ENCODE peak calls at places on chromosomes 3 and 15, in four cellular contexts. G, A, V and S are unnamed samples.

GRCh38 chr3:16884084-16884747 is 539 bp upstream of the PLCL2 start:
- DNase-seq in A (peak; percentile 88), G (peak; percentile 59), V (peak; percentile 91), S (no peak)

GRCh38 chr3:5479229-5479799 is 291.8 kb downstream of the EDEM1 start:
- DNase-seq in G (no peak), A (no peak), V (no peak), S (peak; percentile 43)

GRCh38 chr3:49020335-49021212 is 1.3 kb upstream of the NDUFAF3 start:
- DNase-seq in G (no peak), V (peak; percentile 42), A (peak; percentile 52), S (peak; percentile 31)

GRCh38 chr3:196216681-196217211 is 412 bp downstream of the SLC51A start:
- DNase-seq in V (no peak), G (no peak), A (no peak), S (no peak)

GRCh38 chr15:39629906-39630305 is 49.0 kb downstream of the THBS1 start:
- DNase-seq in A (no peak), G (no peak), V (no peak), S (peak; percentile 40)

GRCh38 chr15:72866086-72866646 is 82.6 kb upstream of the ADPGK start:
- DNase-seq in V (no peak), G (no peak), A (no peak), S (peak; percentile 77)

GRCh38 chr3:184633185-184633584 is 71.6 kb downstream of the EPHB3 start:
- DNase-seq in V (no peak), A (no peak), G (no peak), S (no peak)

GRCh38 chr15:49370782-49371181 is 52.3 kb upstream of the FGF7 start:
- DNase-seq in V (no peak), A (no peak), G (peak; percentile 53), S (peak; percentile 30)

GRCh38 chr15:61997786-61998185 is 62.5 kb downstream of the VPS13C start:
- DNase-seq in A (no peak), V (no peak), G (peak; percentile 38), S (peak; percentile 20)

GRCh38 chr3:48919215-48920138 is 835 bp downstream of the ARIH2 start:
- DNase-seq in V (peak; percentile 8), A (peak; percentile 72), G (peak; percentile 65), S (peak; percentile 45)

GRCh38 chr3:187963003-187963676 is 190.8 kb upstream of the LPP start:
- DNase-seq in V (no peak), G (no peak), A (no peak), S (no peak)

GRCh38 chr15:93249599-93249998 is 160.6 kb upstream of the RGMA start:
- DNase-seq in A (no peak), V (no peak), G (no peak), S (no peak)

GRCh38 chr3:194536883-194537637 is 50.3 kb upstream of the ATP13A3 start:
- DNase-seq in V (no peak), G (no peak), A (no peak), S (peak; percentile 72)

GRCh38 chr3:32569540-32570425 is 875 bp downstream of the DYNC1LI1 start:
- DNase-seq in V (peak; percentile 67), A (peak; percentile 58), G (peak; percentile 36), S (peak; percentile 57)

GRCh38 chr3:66450389-66451022 is 50.3 kb downstream of the LRIG1 start:
- DNase-seq in V (no peak), G (peak; percentile 77), A (no peak), S (peak; percentile 69)

GRCh38 chr3:49013113-49013737 is 5.2 kb downstream of the DALRD3 start:
- DNase-seq in A (no peak), V (no peak), G (no peak), S (no peak)

GRCh38 chr15:84947947-84948830 is 33.5 kb upstream of the PDE8A start:
- DNase-seq in V (no peak), G (peak; percentile 99), A (no peak), S (peak; percentile 63)

GRCh38 chr3:142706308-142707127 is 17.3 kb upstream of the TRPC1 start:
- DNase-seq in A (no peak), G (no peak), V (no peak), S (no peak)

GRCh38 chr3:66722675-66723074 is 221.9 kb upstream of the LRIG1 start:
- DNase-seq in V (no peak), G (peak; percentile 86), A (no peak), S (no peak)

GRCh38 chr3:169241928-169242751 is 421.4 kb downstream of the MECOM start:
- DNase-seq in A (no peak), V (peak; percentile 39), G (peak; percentile 11), S (no peak)

GRCh38 chr15:74869726-74870407 is 3.3 kb downstream of the SCAMP2 start:
- DNase-seq in A (peak; percentile 56), G (peak; percentile 44), V (peak; percentile 53), S (no peak)

GRCh38 chr3:124565013-124565412 is 165.2 kb upstream of the UMPS start:
- DNase-seq in V (peak; percentile 77), A (peak; percentile 61), G (peak; percentile 76), S (peak; percentile 86)

GRCh38 chr3:111859061-111859973 is at the start of gene PHLDB2:
- DNase-seq in G (peak; percentile 81), A (peak; percentile 80), V (peak; percentile 92), S (peak; percentile 98)

DNA sequence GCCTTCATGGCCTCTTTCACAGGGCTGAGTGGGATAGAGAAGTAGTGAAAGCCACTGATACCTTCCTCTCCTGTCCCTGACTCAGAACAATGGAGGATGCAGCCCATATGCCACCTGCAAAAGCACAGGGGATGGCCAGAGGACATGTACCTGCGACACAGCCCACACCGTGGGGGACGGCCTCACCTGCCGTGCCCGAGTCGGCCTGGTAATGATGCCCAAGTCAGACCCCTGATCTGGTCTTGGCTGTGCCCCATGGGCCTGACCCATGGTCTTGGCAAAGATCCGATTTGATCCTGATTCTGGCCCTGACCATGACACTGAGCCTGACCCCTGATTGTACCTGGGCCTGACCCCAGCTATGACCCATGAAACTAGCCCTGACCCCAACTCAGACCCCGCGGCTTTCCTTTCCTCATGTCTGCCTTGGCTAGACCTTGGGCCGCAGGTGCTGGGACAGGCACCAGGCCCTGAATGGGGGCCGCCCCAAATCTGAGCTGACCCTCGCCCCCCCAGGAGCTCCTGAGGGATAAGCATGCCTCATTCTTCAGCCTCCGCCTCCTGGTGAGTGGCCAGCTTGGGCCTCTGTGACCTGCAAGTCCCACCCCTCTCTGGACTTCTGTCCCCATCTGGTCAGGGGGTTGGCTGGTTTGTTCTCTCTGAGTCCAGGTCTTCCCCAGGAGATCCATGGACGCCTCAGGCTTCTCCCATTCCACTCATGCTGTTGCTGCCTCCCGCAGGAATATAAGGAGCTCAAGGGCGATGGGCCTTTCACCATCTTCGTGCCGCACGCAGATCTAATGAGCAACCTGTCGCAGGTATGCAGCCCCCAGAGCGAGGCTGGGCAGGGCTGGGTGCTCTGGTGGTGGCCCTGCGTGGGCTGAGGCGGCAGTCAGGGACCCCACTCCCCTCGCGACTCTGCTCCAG is 15.6 kb downstream of the NT5DC2 start:
- DNase-seq in G (no peak), V (no peak), A (no peak), S (no peak)
- TF ChIP-seq CTCF in G (no peak), V (no peak), A (no peak), S (no peak)

GRCh38 chr3:10992946-10993728 is 589 bp downstream of the SLC6A1 start:
- DNase-seq in G (no peak), A (no peak), V (peak; percentile 14), S (no peak)

GRCh38 chr3:10993729-10994065 is 1.1 kb downstream of the SLC6A1 start:
- DNase-seq in G (no peak), A (no peak), V (no peak), S (no peak)

GRCh38 chr3:10988991-10989484 is 3.5 kb upstream of the SLC6A1 start:
- DNase-seq in G (no peak), A (no peak), V (no peak), S (no peak)

GRCh38 chr3:10994311-10994710 is 1.8 kb downstream of the SLC6A1 start:
- DNase-seq in A (no peak), V (no peak), G (no peak), S (no peak)

GRCh38 chr3:10992017-10992945 is at the start of gene SLC6A1:
- DNase-seq in V (peak; percentile 51), A (no peak), G (no peak), S (no peak)
- TF ChIP-seq CTCF in V (no peak), A (no peak), G (no peak), S (no peak)

DNA sequence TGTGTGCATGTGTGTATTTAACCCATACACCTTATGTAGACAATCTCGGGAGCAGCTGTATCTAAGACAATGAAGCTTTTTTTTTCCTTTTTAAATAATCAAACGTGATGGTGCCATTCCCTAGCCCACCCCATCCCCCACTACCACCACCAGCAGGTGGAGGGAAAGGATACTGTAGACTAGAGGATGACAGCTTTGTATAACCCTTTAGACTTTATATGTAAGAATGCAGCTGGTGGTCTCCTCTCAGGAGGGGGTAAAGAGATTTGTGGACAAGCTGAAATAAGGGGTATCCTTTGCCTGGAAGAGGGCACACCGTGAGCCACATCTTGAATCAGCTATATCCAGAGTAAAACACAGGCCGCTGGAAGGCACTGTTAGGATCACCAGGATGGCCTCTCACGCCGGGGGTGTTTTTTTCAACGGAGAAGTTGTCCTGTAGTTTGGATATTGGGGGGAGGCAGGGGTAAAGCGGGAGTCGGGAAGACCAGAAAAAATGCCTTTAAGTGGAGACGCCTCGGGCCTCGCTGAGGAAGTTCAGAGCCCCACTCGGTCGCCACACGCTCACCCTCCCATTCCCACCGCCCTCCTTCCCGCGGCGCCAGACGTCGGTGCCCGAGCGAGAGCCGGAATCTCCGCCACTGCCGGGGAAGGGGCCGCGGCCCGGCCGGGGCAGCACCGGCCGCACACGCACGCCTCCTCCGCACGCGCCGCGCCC is 1.0 kb downstream of the KPNA4 start:
- DNase-seq in A (peak; percentile 11), V (peak; percentile 37), G (no peak), S (peak; percentile 22)
- TF ChIP-seq CTCF in A (no peak), V (no peak), G (no peak), S (no peak)

DNA sequence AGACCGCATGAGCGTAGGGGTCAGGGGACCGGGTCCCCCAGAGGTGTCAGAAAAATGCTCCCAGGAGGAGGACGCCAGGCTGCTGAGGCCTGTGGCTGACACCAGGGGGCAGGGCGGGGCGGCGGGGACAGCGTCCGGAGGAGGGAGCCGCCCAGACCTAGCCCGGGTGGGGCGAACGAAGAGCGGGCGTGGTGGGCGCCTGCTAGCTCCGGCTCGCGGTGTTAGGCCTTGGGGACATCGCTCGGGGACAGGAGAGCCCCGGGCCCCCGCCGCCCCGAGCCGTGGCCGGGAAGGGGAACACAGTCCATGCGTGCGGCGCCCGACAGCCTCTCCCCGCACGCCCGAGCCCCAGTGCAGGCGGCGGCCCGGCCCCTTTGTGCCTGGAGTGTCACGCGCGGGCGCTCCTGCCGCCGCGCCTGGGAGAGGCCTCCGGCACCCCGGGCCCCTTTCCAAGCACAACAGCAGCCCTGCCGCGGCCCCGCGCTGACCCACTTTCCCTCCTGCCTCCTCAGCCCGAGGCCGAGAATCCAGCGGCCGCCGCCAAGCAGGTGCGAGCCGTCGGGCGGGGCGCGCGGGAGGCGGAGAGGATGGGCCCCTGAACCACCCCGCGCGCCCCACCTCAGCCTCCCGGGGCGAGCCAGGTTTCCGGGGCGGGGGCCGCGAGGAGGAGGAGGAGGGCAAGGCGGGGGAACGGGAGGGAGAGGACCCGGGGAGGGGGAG is 111.0 kb upstream of the KLF13 start:
- DNase-seq in V (peak; percentile 79), A (peak; percentile 92), G (peak; percentile 47), S (peak; percentile 94)
- TF ChIP-seq CTCF in V (peak; percentile 92), A (peak; percentile 96), G (peak; percentile 55), S (peak; percentile 80)

GRCh38 chr3:50355829-50356552 is 3.3 kb downstream of the TMEM115 start:
- DNase-seq in V (no peak), A (no peak), G (no peak), S (no peak)
- TF ChIP-seq CTCF in V (no peak), A (no peak), G (no peak), S (no peak)